ENCODE peak calls at places on chromosomes 1 and 21, in six cellular contexts. S is body of pancreas, D is PC-3, V is uterus, F is heart right ventricle, Z is neural progenitor cell. Y is an unnamed sample.

GRCh38 chr1:184860985-184861754 is 106.5 kb upstream of the EDEM3 start:
- DNase-seq in F (no peak), Z (no peak), S (peak), V (no peak), D (no peak), Y (no peak)

GRCh38 chr1:47565676-47566075 is 127.8 kb downstream of the FOXD2 start:
- DNase-seq in S (no peak), F (no peak), Z (no peak), V (no peak), D (no peak), Y (no peak)

GRCh38 chr1:99133759-99134158 is 129.1 kb upstream of the PLPPR5 start:
- DNase-seq in V (no peak), Z (no peak), F (no peak), S (no peak), D (no peak), Y (no peak)

GRCh38 chr1:151199860-151200581 is 1.7 kb downstream of the PIP5K1A start:
- DNase-seq in F (no peak), V (peak), S (no peak), D (peak), Z (no peak), Y (peak)

GRCh38 chr1:31674626-31675025 is 29.2 kb downstream of the COL16A1 start:
- DNase-seq in D (no peak), S (no peak), V (no peak), F (no peak), Z (no peak), Y (no peak)

GRCh38 chr1:204439976-204440375 is 28.4 kb upstream of the PPP1R15B start:
- DNase-seq in Z (no peak), F (no peak), S (no peak), V (no peak), D (no peak), Y (no peak)

GRCh38 chr1:160413716-160414115 is 13.4 kb downstream of the VANGL2 start:
- DNase-seq in F (no peak), S (no peak), V (no peak), Z (no peak), D (no peak), Y (no peak)

GRCh38 chr21:37877171-37877570 is 39.1 kb downstream of the KCNJ6 start:
- DNase-seq in Z (no peak), F (no peak), S (no peak), V (no peak), D (peak), Y (no peak)

GRCh38 chr1:3668585-3669300 is 16.4 kb downstream of the TP73 start:
- DNase-seq in S (peak), V (no peak), F (peak), D (peak), Z (no peak), Y (peak)

GRCh38 chr1:182173791-182174190 is 112.3 kb upstream of the ZNF648 start:
- DNase-seq in S (peak), D (no peak), F (no peak), V (peak), Z (no peak), Y (no peak)

GRCh38 chr1:79052829-79053449 is 46.4 kb upstream of the ADGRL4 start:
- DNase-seq in F (no peak), S (no peak), D (no peak), V (no peak), Z (no peak), Y (no peak)

GRCh38 chr1:150720098-150720497 is 597 bp downstream of the HORMAD1 start:
- DNase-seq in S (no peak), D (no peak), V (no peak), Z (no peak), F (no peak), Y (no peak)

GRCh38 chr1:52551476-52552235 is 1.2 kb downstream of the TUT4 start:
- DNase-seq in F (no peak), Z (peak), V (no peak), D (peak), S (peak), Y (peak)

GRCh38 chr1:39107891-39108290 is 81.7 kb downstream of the NDUFS5 start:
- DNase-seq in S (no peak), Z (no peak), D (no peak), F (no peak), V (no peak), Y (no peak)

GRCh38 chr1:221308534-221309511 is 429.6 kb downstream of the HLX start:
- DNase-seq in F (no peak), Z (peak), S (no peak), D (no peak), V (peak), Y (no peak)

GRCh38 chr1:194175251-194175650 is 988.8 kb upstream of the B3GALT2 start:
- DNase-seq in V (no peak), D (no peak), F (no peak), S (no peak), Z (no peak), Y (no peak)

DNA sequence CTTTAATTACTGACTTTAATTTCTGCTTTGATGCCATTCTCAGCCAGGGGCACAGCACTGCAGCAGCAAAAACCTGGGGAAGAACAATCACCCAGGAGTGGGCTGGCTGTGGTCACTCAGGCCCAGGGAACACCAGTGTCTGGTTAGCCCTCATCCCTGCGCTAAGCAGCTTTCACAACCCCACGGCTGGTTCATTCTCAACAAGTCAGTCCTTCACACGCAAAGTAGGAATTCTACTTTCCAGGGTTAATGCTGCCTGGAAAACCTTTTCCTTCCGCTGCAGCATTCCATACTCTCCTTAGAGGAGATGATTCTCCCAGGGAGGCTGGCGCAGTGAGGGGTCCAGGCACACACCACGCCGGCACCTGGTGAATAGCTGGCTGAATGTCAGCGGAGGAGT is 24.3 kb upstream of the KCNE1 start:
- DNase-seq in F (no peak), Z (no peak), D (no peak), S (no peak), V (no peak), Y (no peak)
- H3K27ac ChIP-seq in F (peak), Z (no peak), D (no peak), S (peak), V (no peak), Y (no peak)

GRCh38 chr1:15886613-15887167 is 39.2 kb downstream of the SPEN start:
- DNase-seq in D (no peak), V (no peak), F (no peak), S (peak), Z (no peak), Y (no peak)
- H3K27ac ChIP-seq in D (peak), V (peak), F (peak), S (peak), Z (peak), Y (peak)

GRCh38 chr1:11802616-11802972 is 3.2 kb downstream of the MTHFR start:
- DNase-seq in D (no peak), S (no peak), V (no peak), F (no peak), Z (peak), Y (peak)
- H3K27ac ChIP-seq in D (no peak), S (peak), V (peak), F (peak), Z (no peak), Y (peak)

GRCh38 chr21:42300045-42300583 is 15.1 kb downstream of the TFF3 start:
- DNase-seq in D (no peak), Z (no peak), F (no peak), V (no peak), S (no peak), Y (no peak)
- H3K27ac ChIP-seq in D (no peak), Z (no peak), F (peak), V (no peak), S (no peak), Y (no peak)

GRCh38 chr1:29197590-29197924 is 15.9 kb upstream of the SRSF4 start:
- DNase-seq in F (no peak), Z (peak), D (peak), V (no peak), S (peak), Y (peak)
- H3K27ac ChIP-seq in F (no peak), Z (no peak), D (no peak), V (no peak), S (no peak), Y (no peak)

GRCh38 chr21:44930543-44930981 is 9.3 kb upstream of the SLX9 start:
- DNase-seq in Z (no peak), D (peak), S (no peak), V (no peak), F (peak), Y (no peak)

GRCh38 chr21:44932366-44933181 is 7.3 kb upstream of the SLX9 start:
- DNase-seq in V (no peak), F (peak), Z (peak), S (peak), D (peak), Y (no peak)

GRCh38 chr21:44931501-44932365 is 8.1 kb upstream of the SLX9 start:
- DNase-seq in S (no peak), V (no peak), Z (no peak), F (no peak), D (peak), Y (no peak)

GRCh38 chr21:44929799-44930542 is 9.3 kb upstream of the ITGB2 start:
- DNase-seq in Z (no peak), F (no peak), D (no peak), V (no peak), S (no peak), Y (no peak)

DNA sequence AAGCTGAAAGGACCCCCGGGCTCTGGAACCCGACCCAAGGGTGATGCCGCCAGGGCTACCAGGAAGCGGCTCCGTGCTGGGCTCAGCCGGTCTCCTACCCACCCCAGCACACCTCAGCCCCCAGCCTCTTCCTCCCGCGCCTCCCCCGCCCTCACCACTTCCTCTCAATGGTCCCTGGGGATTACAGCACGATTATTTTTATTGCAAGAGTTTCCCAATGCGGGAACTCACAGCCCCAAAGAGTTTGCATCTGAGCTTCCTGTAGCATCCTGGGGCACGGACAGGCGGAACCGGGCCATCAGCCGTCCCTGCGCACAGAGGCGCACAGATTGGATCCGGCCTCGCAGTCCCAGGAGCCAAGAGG is 8.7 kb upstream of the SLX9 start:
- DNase-seq in F (no peak), V (no peak), S (no peak), Z (no peak), D (peak), Y (peak)
- H3K27ac ChIP-seq in F (peak), V (no peak), S (peak), Z (no peak), D (peak), Y (no peak)

DNA sequence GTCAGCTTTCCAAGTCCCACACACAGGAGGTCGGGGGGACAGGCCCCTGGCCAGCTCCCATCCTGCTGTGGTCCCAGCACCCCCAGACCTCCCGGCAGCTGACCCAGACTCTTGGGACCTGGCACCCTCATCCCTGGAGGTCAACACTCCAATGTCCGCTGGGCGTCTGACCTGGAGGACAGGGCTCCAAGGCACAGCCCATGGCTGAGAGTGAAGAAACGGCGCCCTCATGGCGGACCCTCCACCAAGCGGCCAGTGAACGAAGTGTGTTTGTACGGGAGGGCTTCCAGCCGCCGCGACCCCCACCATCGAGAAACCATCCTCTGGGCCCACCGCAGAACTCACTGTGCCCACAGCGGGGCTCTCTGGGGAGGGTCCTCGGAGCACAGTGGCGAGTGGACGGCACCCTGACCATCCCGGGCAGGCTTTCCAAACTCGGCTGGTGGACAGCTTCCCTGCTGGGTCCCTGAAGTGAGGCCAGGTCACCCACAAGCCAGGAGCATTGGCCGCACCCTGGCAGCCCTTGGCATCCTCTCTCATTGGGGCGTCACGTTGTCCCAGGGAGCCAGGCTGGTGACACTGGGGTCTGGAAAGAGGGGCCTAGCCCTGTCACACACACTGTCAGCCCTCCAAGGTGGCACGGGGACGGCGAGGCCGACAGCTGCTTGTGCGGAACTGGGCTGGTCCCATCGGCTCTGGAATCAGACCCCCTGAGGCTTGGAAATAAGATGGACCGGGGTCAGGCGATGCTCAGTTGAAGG is 47.8 kb upstream of the COL6A2 start:
- DNase-seq in V (peak), D (no peak), S (no peak), F (no peak), Z (no peak), Y (no peak)
- H3K27ac ChIP-seq in V (peak), D (peak), S (peak), F (peak), Z (no peak), Y (peak)

Y was measured in GM23338.